ENCODE peak calls at places on chromosome X, in four cellular contexts. A is IMR-90, K is K562, U is endothelial cell of umbilical vein. M is an unnamed sample.

GRCh38 chrX:19595036-19595435 is 79.7 kb upstream of the MAP3K15 start:
- DNase-seq in K (no peak), U (no peak), A (no peak), M (no peak)

GRCh38 chrX:39675619-39676018 is 422.1 kb downstream of the BCOR start:
- DNase-seq in K (no peak), U (no peak), A (no peak), M (no peak)

GRCh38 chrX:68685722-68686683 is 38.5 kb downstream of the STARD8 start:
- DNase-seq in U (peak; percentile 61), K (peak; percentile 50), A (peak; percentile 76), M (no peak)

GRCh38 chrX:15277594-15277993 is 7.7 kb upstream of the ASB9 start:
- DNase-seq in U (no peak), K (no peak), A (no peak), M (no peak)

GRCh38 chrX:101057095-101057714 is 5.3 kb upstream of the TRMT2B start:
- DNase-seq in A (peak; percentile 68), K (peak; percentile 10), U (peak; percentile 88), M (peak; percentile 32)

GRCh38 chrX:112841114-112841819 is 636 bp upstream of the AMOT start:
- DNase-seq in A (peak; percentile 87), K (peak; percentile 89), U (peak; percentile 81), M (no peak)

GRCh38 chrX:140157611-140158010 is 192.3 kb upstream of the CXorf66 start:
- DNase-seq in U (no peak), K (no peak), A (peak; percentile 8), M (no peak)

GRCh38 chrX:443676-444210 is 57.0 kb upstream of the PPP2R3B start:
- DNase-seq in U (no peak), K (no peak), A (no peak), M (no peak)

GRCh38 chrX:134711135-134711941 is 53.1 kb upstream of the PLAC1 start:
- DNase-seq in K (no peak), U (no peak), A (no peak), M (no peak)

GRCh38 chrX:1316527-1316926 is 20.1 kb upstream of the IL3RA start:
- DNase-seq in K (no peak), U (no peak), A (no peak), M (no peak)

GRCh38 chrX:86946569-86946968 is 571.0 kb upstream of the KLHL4 start:
- DNase-seq in U (peak; percentile 3), A (peak; percentile 24), K (peak; percentile 7), M (peak; percentile 1)

GRCh38 chrX:71103110-71103983 is 3.2 kb downstream of the CXorf65 start:
- DNase-seq in A (no peak), K (peak; percentile 85), U (no peak), M (no peak)

GRCh38 chrX:11113731-11114130 is 2.6 kb downstream of the HCCS start:
- DNase-seq in A (peak; percentile 34), K (no peak), U (peak; percentile 41), M (no peak)

GRCh38 chrX:38561951-38562719 is 793 bp downstream of the TSPAN7 start:
- DNase-seq in U (no peak), K (no peak), A (no peak), M (no peak)

GRCh38 chrX:13131511-13132137 is 87.2 kb upstream of the FAM9C start:
- DNase-seq in U (no peak), K (no peak), A (no peak), M (no peak)

DNA sequence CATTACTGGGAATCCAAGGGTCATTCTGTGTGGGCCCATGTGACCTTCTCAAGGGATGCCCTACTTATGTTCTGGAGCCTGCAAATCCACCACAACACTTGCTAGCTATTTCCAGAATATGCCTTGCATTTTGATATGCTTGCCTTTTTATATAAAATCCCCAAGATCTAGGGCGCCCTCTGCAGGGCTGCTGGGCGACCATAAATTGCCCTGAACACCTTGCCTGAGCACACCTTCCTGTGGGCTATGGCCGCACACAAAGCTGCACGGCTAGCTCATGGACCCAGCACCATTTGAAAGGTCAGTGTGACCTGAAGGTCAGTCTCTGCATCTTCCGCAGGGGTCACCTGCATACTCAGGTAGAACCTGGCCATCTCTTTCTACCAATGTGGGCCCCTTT is 311.7 kb downstream of the NLGN4X start:
- DNase-seq in K (no peak), U (no peak), A (no peak), M (no peak)
- TF ChIP-seq FOS in K (no peak), U (no peak), A (no peak), M (no peak)

GRCh38 chrX:51336584-51336983 is 4.0 kb downstream of the NUDT10 start:
- DNase-seq in U (peak; percentile 18), K (peak; percentile 30), A (peak; percentile 40), M (no peak)
- TF ChIP-seq FOS in U (no peak), K (no peak), A (no peak), M (no peak)

DNA sequence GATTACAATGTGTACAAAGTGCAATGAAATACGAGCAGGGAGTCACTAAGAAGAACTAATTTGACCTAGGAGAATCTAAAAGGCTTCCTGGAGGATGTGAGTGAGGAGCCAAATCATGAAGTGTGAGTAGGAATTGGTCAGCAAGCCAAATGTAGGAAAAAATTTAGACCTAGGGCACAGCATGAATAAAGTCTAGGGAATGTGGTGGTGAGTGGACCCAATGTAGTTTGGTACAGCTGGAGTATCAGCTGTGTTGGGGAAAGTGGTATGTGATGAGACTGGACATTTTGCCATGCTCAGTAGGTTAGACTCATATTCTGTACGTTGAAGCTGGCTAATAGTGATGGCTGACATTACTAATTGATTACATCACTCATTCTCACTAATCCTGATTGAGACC is 191.0 kb downstream of the AFF2 start:
- DNase-seq in U (no peak), K (no peak), A (no peak), M (no peak)
- TF ChIP-seq FOS in U (no peak), K (no peak), A (no peak), M (no peak)

GRCh38 chrX:108199041-108199440 is 107.5 kb downstream of the ATG4A start:
- DNase-seq in U (no peak), A (no peak), K (no peak), M (no peak)

GRCh38 chrX:108198420-108198819 is 106.8 kb downstream of the ATG4A start:
- DNase-seq in A (no peak), U (no peak), K (no peak), M (no peak)

GRCh38 chrX:108203540-108203939 is 112.0 kb downstream of the ATG4A start:
- DNase-seq in K (no peak), A (no peak), U (no peak), M (no peak)

GRCh38 chrX:108199691-108200090 is 108.1 kb downstream of the ATG4A start:
- DNase-seq in A (peak; percentile 22), U (peak; percentile 44), K (peak; percentile 16), M (no peak)
- TF ChIP-seq FOS in A (no peak), U (no peak), K (no peak), M (no peak)

DNA sequence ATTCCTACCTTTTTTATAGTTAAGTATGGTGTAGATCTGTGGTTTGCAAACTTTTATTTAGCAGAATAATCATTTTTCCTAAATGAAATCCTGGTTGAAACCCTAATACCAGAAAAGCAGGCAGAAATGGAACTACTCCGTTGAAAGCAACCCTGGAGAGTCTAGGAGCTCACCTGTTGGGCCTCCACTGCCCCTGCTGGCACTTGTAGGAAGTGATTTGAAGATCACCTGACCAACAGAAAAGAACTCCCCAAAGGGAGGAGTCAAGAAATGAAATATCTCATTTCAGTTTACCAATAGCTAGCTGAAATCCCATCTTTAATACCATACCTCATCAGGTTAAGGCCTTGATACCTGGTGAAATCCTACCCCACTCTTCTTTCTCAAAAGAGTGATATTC is 277.1 kb downstream of the KLHL13 start:
- DNase-seq in A (no peak), K (peak; percentile 13), U (no peak), M (no peak)
- TF ChIP-seq FOS in A (no peak), K (no peak), U (no peak), M (no peak)

M was measured in GM12878.